ENCODE peak calls at places on chromosomes 3 and 15, in six cellular contexts. K is tibial nerve, H is sigmoid colon, Z is suprapubic skin, X is testis, N is Peyer's patch. S is an unnamed sample. For H3K4me1, the result is how much of the 10 kb centered on the place peaks cover.

GRCh38 chr3:38998086-38998485 is 53.7 kb downstream of the SCN11A start:
- DNase-seq in K (no peak), H (no peak), Z (no peak), X (no peak), N (no peak), S (no peak)

GRCh38 chr3:126938520-126939346 is 44.2 kb upstream of the PLXNA1 start:
- DNase-seq in K (no peak), H (peak), Z (no peak), X (no peak), N (no peak), S (no peak)

GRCh38 chr3:141303481-141304223 is 64.7 kb upstream of the ZBTB38 start:
- DNase-seq in K (no peak), H (no peak), Z (no peak), X (peak), N (peak), S (no peak)

GRCh38 chr3:127565711-127566110 is 24.8 kb downstream of the TPRA1 start:
- DNase-seq in K (no peak), H (no peak), Z (no peak), X (peak), N (no peak), S (no peak)

GRCh38 chr3:127744875-127745274 is 72.1 kb downstream of the ABTB1 start:
- DNase-seq in K (no peak), H (no peak), Z (no peak), X (no peak), N (no peak), S (no peak)

GRCh38 chr3:16675805-16676204 is 70.6 kb upstream of the DAZL start:
- DNase-seq in K (no peak), H (no peak), Z (no peak), X (no peak), N (no peak), S (no peak)

GRCh38 chr15:90895571-90896117 is 7.5 kb upstream of the MAN2A2 start:
- DNase-seq in K (no peak), H (no peak), Z (no peak), X (peak), N (no peak), S (no peak)

GRCh38 chr3:18232317-18232716 is 192.8 kb downstream of the SATB1 start:
- DNase-seq in K (no peak), H (no peak), Z (no peak), X (no peak), N (no peak), S (no peak)

GRCh38 chr15:56339594-56339993 is 25.6 kb upstream of the TEX9 start:
- DNase-seq in K (no peak), H (no peak), Z (no peak), X (no peak), N (no peak), S (no peak)

GRCh38 chr15:78306176-78306774 is 6.9 kb upstream of the SKIC8 start:
- DNase-seq in K (no peak), H (no peak), Z (no peak), X (no peak), N (no peak), S (no peak)

GRCh38 chr3:183218826-183219225 is 34.2 kb upstream of the B3GNT5 start:
- DNase-seq in K (no peak), H (no peak), Z (no peak), X (no peak), N (no peak), S (no peak)

GRCh38 chr3:127482216-127483004 is 108.1 kb downstream of the TPRA1 start:
- DNase-seq in K (no peak), H (peak), Z (peak), X (peak), N (no peak), S (no peak)

GRCh38 chr3:76497636-76498035 is 542.3 kb upstream of the ROBO2 start:
- DNase-seq in K (no peak), H (no peak), Z (no peak), X (no peak), N (no peak), S (no peak)

GRCh38 chr3:94225176-94225742 is 162.4 kb downstream of the NSUN3 start:
- DNase-seq in K (no peak), H (no peak), Z (no peak), X (no peak), N (no peak), S (no peak)

GRCh38 chr3:51997935-51998596 is 2.4 kb upstream of the RPL29 start:
- DNase-seq in K (no peak), H (no peak), Z (no peak), X (no peak), N (no peak), S (no peak)

GRCh38 chr3:59919581-59919980 is 869.8 kb upstream of the CFAP20DC start:
- DNase-seq in K (no peak), H (no peak), Z (no peak), X (no peak), N (no peak), S (no peak)

GRCh38 chr3:125140817-125141595 is 71.5 kb downstream of the SLC12A8 start:
- DNase-seq in K (no peak), H (no peak), Z (no peak), X (no peak), N (no peak), S (no peak)

GRCh38 chr3:194320744-194321243 is 30.3 kb downstream of the CPN2 start:
- DNase-seq in K (no peak), H (no peak), Z (no peak), X (no peak), N (no peak), S (no peak)

GRCh38 chr3:50124363-50125226 is 30.5 kb upstream of the SEMA3F start:
- DNase-seq in K (no peak), H (peak), Z (no peak), X (no peak), N (no peak), S (no peak)

GRCh38 chr3:44419923-44420650 is 57.4 kb downstream of the ZNF445 start:
- DNase-seq in K (no peak), H (no peak), Z (peak), X (peak), N (no peak), S (no peak)

GRCh38 chr3:126961191-126961790 is 21.6 kb upstream of the PLXNA1 start:
- DNase-seq in K (peak), H (peak), Z (peak), X (peak), N (peak), S (peak)

GRCh38 chr15:90340345-90340744 is 11.7 kb upstream of the ZNF774 start:
- DNase-seq in K (no peak), H (no peak), Z (no peak), X (no peak), N (no peak), S (no peak)

GRCh38 chr15:55549305-55549704 is 38.8 kb downstream of the PYGO1 start:
- DNase-seq in K (no peak), H (no peak), Z (no peak), X (no peak), N (no peak), S (no peak)

DNA sequence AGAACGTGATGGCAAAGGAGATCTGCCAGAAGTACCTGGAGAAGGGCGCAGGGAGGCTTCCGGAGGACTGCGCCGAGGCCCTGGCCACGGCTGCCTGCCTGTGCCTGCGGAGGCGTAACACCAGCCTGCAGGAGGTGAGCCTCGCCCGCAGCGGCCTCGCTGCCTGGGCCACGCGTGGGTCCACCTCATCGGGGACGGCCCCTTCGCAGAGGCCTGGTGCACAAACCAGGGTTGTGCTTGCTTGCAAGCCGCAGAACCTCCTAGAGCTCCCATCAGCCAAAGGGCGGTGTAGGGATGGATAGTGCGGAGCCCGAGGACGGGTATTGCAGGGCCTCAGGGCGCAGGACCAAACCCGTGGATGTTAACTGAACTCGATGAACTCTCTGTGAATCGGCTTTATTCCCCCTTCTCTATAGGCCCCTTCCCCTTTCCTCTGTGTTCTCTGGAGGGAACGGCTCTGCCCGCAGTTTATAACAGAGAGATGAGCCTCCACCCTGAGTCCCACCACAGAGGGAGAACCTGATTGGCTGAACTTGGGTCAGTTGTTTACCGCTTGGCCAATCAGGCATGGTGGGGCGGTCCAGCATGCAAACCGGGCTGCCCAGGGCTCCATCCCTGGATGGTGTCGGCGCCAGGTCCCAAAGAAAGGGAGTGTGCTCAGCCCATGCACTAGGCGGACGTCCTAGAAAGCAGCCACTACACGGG is 13.6 kb upstream of the TATDN2 start:
- DNase-seq in K (no peak), H (no peak), Z (no peak), X (peak), N (no peak), S (no peak)
- TF ChIP-seq POLR2A in K (no peak), H (no peak), Z (no peak), X (no peak), N (no peak), S (no peak)

DNA sequence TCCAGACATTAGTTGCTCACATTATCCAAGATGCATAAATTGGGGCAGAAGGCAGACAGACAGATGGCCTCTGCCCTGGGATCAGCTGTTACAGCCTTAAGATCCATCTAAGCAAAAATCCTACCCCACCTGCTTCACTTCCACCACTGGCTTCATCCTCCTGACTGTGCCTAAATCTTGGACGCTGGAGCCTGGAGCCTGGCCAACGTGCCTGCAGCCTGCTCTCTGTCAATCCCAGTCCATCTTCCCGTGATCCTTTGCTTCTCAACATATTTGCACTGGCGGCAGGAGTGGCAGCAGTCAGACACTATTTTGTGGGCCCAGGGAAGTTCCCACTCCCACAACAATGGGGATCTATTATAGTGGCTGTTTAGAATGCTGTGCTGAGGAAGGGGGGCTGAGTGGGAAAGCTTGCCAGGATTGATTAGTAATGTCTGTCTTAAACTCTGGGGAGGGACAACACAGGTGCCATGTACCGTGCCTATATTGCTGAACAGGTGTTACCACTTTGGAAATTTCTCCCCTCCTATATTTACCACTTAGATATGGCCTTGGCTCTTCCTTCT is 121.2 kb downstream of the MEGF11 start:
- DNase-seq in K (no peak), H (no peak), Z (no peak), X (no peak), N (no peak), S (no peak)
- H3K4me1 ChIP-seq in K (under half), H (under half), Z (under half), X (under half), N (under half), S (under half)

GRCh38 chr15:30990451-30991300 is 752 bp downstream of the MTMR10 start:
- DNase-seq in K (no peak), H (no peak), Z (no peak), X (peak), N (no peak), S (no peak)

GRCh38 chr15:30992465-30992864 is 1.0 kb upstream of the MTMR10 start:
- DNase-seq in K (no peak), H (no peak), Z (no peak), X (no peak), N (no peak), S (no peak)

GRCh38 chr15:30992073-30992363 is 590 bp upstream of the MTMR10 start:
- DNase-seq in K (no peak), H (no peak), Z (peak), X (no peak), N (no peak), S (no peak)

GRCh38 chr15:30990036-30990435 is 1.4 kb downstream of the MTMR10 start:
- DNase-seq in K (no peak), H (no peak), Z (no peak), X (no peak), N (no peak), S (no peak)

DNA sequence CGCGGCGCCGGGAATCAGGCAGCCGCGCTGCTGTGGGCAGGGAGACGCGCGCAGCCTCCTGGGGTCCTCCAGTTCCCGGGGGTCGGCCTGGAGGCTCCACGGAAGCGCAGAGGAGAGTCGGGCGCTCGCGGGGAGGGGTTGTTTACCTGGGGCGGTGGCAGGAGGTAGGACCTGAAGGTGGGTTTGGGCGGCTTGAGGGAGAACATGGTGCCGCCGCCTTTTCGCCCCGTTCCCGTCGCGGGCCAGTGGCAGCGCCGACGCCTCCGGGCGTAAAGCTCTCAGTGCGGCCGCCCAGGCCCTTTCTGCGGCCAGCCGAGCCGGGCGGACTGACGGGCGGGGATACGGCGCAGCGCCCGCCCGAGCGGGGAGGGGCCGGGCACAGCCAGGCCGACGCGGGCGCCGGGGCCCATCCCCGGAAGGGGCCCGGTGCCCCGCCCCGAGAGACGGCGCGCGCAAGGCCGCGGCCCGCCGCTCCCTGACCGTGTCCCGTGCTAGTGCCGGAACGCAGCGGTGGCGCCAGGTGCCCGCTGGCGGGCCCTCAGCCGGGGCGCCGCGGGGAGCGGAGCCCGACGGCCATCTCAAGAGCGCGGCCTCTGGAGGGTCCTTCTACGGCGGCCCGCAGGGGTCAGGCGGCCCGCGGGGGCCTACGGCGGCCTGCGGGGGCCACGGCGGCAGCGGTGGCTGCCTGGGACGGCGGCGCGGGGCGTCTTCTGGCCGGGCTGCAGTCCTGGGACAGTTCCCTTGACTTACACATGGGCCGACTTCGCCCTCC is at the start of gene MTMR10:
- DNase-seq in K (peak), H (peak), Z (peak), X (peak), N (peak), S (peak)
- TF ChIP-seq POLR2A in K (peak), H (peak), Z (peak), X (no peak), N (peak), S (peak)

DNA sequence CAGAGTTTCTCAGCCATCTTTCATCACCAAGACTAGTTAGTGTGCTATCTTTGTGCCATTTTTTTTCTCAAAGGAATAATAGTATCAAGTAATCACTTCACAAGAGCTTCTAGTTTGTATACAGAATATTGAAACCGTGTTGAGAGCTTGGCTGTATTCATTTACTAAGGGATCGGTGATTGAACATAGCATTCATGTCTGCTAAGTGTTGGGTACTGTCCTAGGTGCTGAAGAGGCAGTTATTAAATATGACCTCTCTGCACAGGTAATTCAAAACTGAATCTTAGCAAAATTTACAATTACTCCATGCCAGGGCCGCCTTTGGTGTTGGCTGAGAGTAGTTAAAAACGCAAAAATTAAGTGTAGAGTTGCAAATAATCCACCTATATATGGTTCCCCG is 355.3 kb upstream of the RORA start:
- DNase-seq in K (no peak), H (no peak), Z (no peak), X (no peak), N (no peak), S (no peak)
- H3K4me1 ChIP-seq in K (under half), H (under half), Z (under half), X (under half), N (under half), S (under half)

GRCh38 chr3:65953881-65954733 is 84.6 kb downstream of the MAGI1 start:
- DNase-seq in K (no peak), H (no peak), Z (no peak), X (peak), N (no peak), S (no peak)
- TF ChIP-seq POLR2A in K (no peak), H (no peak), Z (no peak), X (no peak), N (no peak), S (no peak)

GRCh38 chr3:14401692-14402303 is 608 bp upstream of the SLC6A6 start:
- DNase-seq in K (no peak), H (no peak), Z (no peak), X (no peak), N (no peak), S (no peak)

GRCh38 chr3:14402304-14402811 is at the start of gene SLC6A6:
- DNase-seq in K (peak), H (peak), Z (peak), X (peak), N (peak), S (peak)

GRCh38 chr3:14405120-14405885 is 2.9 kb downstream of the SLC6A6 start:
- DNase-seq in K (no peak), H (no peak), Z (no peak), X (no peak), N (no peak), S (peak)

GRCh38 chr3:14404396-14405119 is 2.2 kb downstream of the SLC6A6 start:
- DNase-seq in K (no peak), H (no peak), Z (no peak), X (no peak), N (no peak), S (no peak)

DNA sequence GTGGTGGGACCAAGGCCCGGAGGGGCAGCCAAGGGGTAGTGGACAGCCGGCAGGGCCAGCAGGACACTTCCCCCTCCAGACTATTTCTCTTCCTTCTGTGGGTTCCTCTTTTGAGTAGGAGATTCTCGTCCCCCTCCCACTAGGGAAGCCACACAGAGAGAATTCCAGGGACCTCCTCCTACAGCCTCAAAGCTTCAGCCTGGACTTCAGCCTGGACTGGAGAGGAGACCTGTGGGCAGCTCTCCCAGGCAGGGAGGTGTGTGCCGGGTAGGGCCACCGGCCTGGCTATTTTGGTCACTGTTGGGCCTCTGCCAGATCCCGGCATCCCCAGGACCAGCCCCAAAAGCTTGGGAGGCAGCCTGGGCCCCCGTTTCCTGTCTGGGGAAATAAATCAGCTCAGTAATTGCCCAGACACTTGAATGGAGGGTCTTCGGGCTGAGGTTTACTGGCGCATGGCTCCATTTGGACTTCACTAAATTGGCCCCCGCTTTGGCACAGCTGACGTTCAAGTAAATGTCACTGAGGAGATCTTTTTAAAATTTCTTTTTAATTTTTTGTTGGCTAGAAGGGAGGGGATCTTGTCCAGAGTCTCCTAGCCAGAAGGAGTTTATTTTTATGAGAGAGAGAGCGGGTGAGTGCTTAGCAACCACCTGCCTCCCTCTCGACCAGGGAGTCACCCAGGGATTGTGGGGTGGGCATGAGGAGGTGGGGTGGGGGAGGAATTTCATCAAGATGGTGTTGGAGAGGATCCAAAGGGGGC is 1.4 kb downstream of the SLC6A6 start:
- DNase-seq in K (no peak), H (no peak), Z (no peak), X (peak), N (no peak), S (peak)
- H3K4me1 ChIP-seq in K (under half), H (under half), Z (under half), X (under half), N (under half), S (under half)

GRCh38 chr3:46406786-46407611 is at the start of the genes CCR5AS and CCRL2:
- DNase-seq in K (no peak), H (peak), Z (no peak), X (peak), N (peak), S (peak)
- TF ChIP-seq POLR2A in K (no peak), H (no peak), Z (peak), X (no peak), N (peak), S (no peak)

GRCh38 chr15:67824157-67824899 is 981 bp upstream of the SKOR1 start:
- DNase-seq in K (no peak), H (no peak), Z (no peak), X (no peak), N (no peak), S (no peak)
- H3K4me1 ChIP-seq in K (under half), H (half or more), Z (half or more), X (under half), N (under half), S (under half)